ENCODE peak calls at places on chromosomes 13 and 19, in ten cellular contexts. P is hepatocyte, Q is astrocyte, L is IMR-90, M is HCT116, Y is fibroblast of lung, G is neural progenitor cell, U is HepG2, C is PC-3, S is mammary epithelial cell. D is an unnamed sample.

GRCh38 chr13:79566118-79566517 is 85.2 kb downstream of the NDFIP2 start:
- DNase-seq in Y (no peak), C (no peak), U (no peak), L (no peak), S (no peak), P (no peak), M (no peak), Q (no peak), G (no peak), D (no peak)

GRCh38 chr19:47021536-47022139 is 2.0 kb downstream of the NPAS1 start:
- DNase-seq in U (no peak), G (peak), M (no peak), C (no peak), Q (no peak), Y (no peak), S (no peak), L (no peak), P (peak), D (peak)

GRCh38 chr13:35675651-35676050 is 199.2 kb upstream of the MAB21L1 start:
- DNase-seq in S (no peak), U (no peak), Y (no peak), L (no peak), C (no peak), G (no peak), Q (no peak), M (no peak), P (no peak), D (no peak)

GRCh38 chr19:8486661-8487136 is 15.7 kb downstream of the PRAM1 start:
- DNase-seq in P (no peak), G (peak), U (no peak), M (no peak), S (no peak), L (no peak), Y (no peak), C (no peak), Q (no peak), D (no peak)

GRCh38 chr13:30463820-30464495 is 1.8 kb downstream of the HMGB1 start:
- DNase-seq in Q (peak), C (peak), Y (peak), S (peak), P (peak), M (no peak), U (peak), G (no peak), L (peak), D (no peak)

GRCh38 chr13:113452942-113453901 is at the start of gene ADPRHL1:
- DNase-seq in P (no peak), G (no peak), U (no peak), S (no peak), M (no peak), Q (no peak), L (no peak), C (no peak), Y (no peak), D (no peak)

GRCh38 chr13:105231579-105231978 is 1303.9 kb downstream of the EFNB2 start:
- DNase-seq in U (no peak), M (no peak), L (no peak), Q (no peak), P (no peak), G (no peak), C (no peak), Y (no peak), S (no peak), D (no peak)

GRCh38 chr19:14381689-14382474 is 638 bp downstream of the ADGRE5 start:
- DNase-seq in Q (no peak), U (no peak), C (peak), S (peak), G (no peak), L (peak), P (no peak), M (no peak), Y (peak), D (peak)

GRCh38 chr19:51467864-51468544 is 9.8 kb upstream of the SIGLEC8 start:
- DNase-seq in L (no peak), U (no peak), Q (no peak), C (no peak), Y (no peak), P (no peak), G (no peak), S (no peak), M (no peak), D (no peak)

GRCh38 chr13:33180009-33180804 is 105.3 kb downstream of the STARD13 start:
- DNase-seq in P (peak), G (no peak), Y (no peak), L (no peak), C (no peak), Q (no peak), M (no peak), S (no peak), U (peak), D (no peak)

GRCh38 chr13:98352226-98352625 is 175.2 kb upstream of the RNF113B start:
- DNase-seq in M (no peak), U (no peak), P (no peak), Q (no peak), S (no peak), C (no peak), Y (no peak), L (no peak), G (no peak), D (no peak)

GRCh38 chr19:46860846-46861690 is at the start of gene ARHGAP35:
- DNase-seq in S (no peak), P (peak), Y (no peak), M (no peak), G (no peak), Q (no peak), C (peak), U (no peak), L (no peak), D (no peak)

GRCh38 chr19:10412257-10412977 is 7.9 kb upstream of the PDE4A start:
- DNase-seq in L (no peak), P (no peak), G (no peak), Q (no peak), U (no peak), Y (no peak), C (no peak), S (no peak), M (no peak), D (no peak)

GRCh38 chr19:10230155-10230903 is 802 bp downstream of the S1PR2 start:
- DNase-seq in P (peak), M (no peak), U (no peak), S (no peak), G (peak), Q (no peak), C (no peak), Y (peak), L (peak), D (peak)

GRCh38 chr13:95745752-95746151 is 68.8 kb downstream of the DNAJC3 start:
- DNase-seq in P (peak), Q (no peak), L (no peak), Y (no peak), G (no peak), M (no peak), C (no peak), S (no peak), U (no peak), D (no peak)

GRCh38 chr13:113526466-113527220 is 36.1 kb upstream of the DCUN1D2 start:
- DNase-seq in M (no peak), S (no peak), U (no peak), C (no peak), Y (no peak), G (no peak), P (no peak), L (no peak), Q (no peak), D (no peak)

GRCh38 chr19:37466277-37466797 is 907 bp downstream of the ZNF569 start:
- DNase-seq in L (no peak), M (no peak), G (no peak), P (no peak), Q (no peak), S (no peak), Y (no peak), U (no peak), C (no peak), D (no peak)

GRCh38 chr13:51397262-51397933 is 55.4 kb downstream of the INTS6 start:
- DNase-seq in M (no peak), S (no peak), Q (peak), G (peak), C (no peak), Y (peak), L (peak), P (peak), U (no peak), D (peak)

GRCh38 chr13:109720758-109721184 is 65.6 kb downstream of the IRS2 start:
- DNase-seq in C (no peak), P (no peak), L (no peak), M (no peak), U (peak), G (no peak), Y (no peak), Q (no peak), S (no peak), D (no peak)

GRCh38 chr19:13817018-13817614 is 21.9 kb downstream of the ZSWIM4 start:
- DNase-seq in P (peak), U (no peak), C (no peak), S (no peak), Y (no peak), Q (no peak), L (no peak), G (peak), M (no peak), D (no peak)

GRCh38 chr19:1245468-1245867 is 2.9 kb upstream of the MIDN start:
- DNase-seq in P (no peak), Y (no peak), M (no peak), C (no peak), S (no peak), G (no peak), Q (no peak), L (no peak), U (no peak), D (no peak)

GRCh38 chr19:50728084-50728737 is 5.0 kb downstream of the CLEC11A start:
- DNase-seq in C (no peak), G (peak), U (peak), S (peak), Y (peak), M (no peak), L (peak), P (peak), Q (no peak), D (no peak)

GRCh38 chr13:33508060-33508459 is 222.5 kb upstream of the STARD13 start:
- DNase-seq in Q (no peak), L (no peak), C (no peak), Y (no peak), P (no peak), S (no peak), U (no peak), G (no peak), M (no peak), D (no peak)

GRCh38 chr19:53945441-53945840 is 17.3 kb upstream of the CACNG8 start:
- DNase-seq in M (peak), U (no peak), Q (peak), C (peak), L (peak), S (peak), Y (no peak), P (no peak), G (peak), D (no peak)

GRCh38 chr13:112756967-112757758 is 67.3 kb downstream of the ATP11A start:
- DNase-seq in S (no peak), U (peak), G (peak), L (no peak), C (no peak), M (no peak), Y (no peak), P (peak), Q (no peak), D (no peak)

GRCh38 chr19:30070970-30071632 is 129.1 kb downstream of the URI1 start:
- DNase-seq in U (no peak), S (no peak), C (no peak), G (no peak), Q (no peak), L (no peak), P (no peak), Y (no peak), M (no peak), D (no peak)

GRCh38 chr13:111398196-111398595 is 77.8 kb downstream of the TEX29 start:
- DNase-seq in P (no peak), Q (no peak), G (no peak), S (no peak), M (no peak), L (no peak), U (no peak), Y (no peak), C (no peak), D (no peak)

GRCh38 chr13:35888327-35888940 is 242.7 kb downstream of the DCLK1 start:
- DNase-seq in U (no peak), C (peak), L (peak), M (no peak), S (no peak), G (no peak), Q (peak), Y (peak), P (peak), D (no peak)

GRCh38 chr13:99997702-99998219 is 16.2 kb downstream of the ZIC2 start:
- DNase-seq in M (no peak), G (no peak), C (no peak), U (no peak), P (no peak), S (no peak), Q (no peak), L (no peak), Y (no peak), D (no peak)

GRCh38 chr13:72379581-72379980 is 347.8 kb downstream of the MZT1 start:
- DNase-seq in M (no peak), L (no peak), C (no peak), U (no peak), S (peak), Q (peak), G (no peak), Y (peak), P (no peak), D (no peak)

GRCh38 chr19:46919324-46919723 is 58.5 kb downstream of the ARHGAP35 start:
- DNase-seq in S (peak), M (no peak), Y (peak), G (no peak), L (peak), P (no peak), Q (peak), U (no peak), C (peak), D (no peak)

GRCh38 chr19:7978196-7978825 is 27.1 kb downstream of the ELAVL1 start:
- DNase-seq in C (peak), G (peak), L (peak), M (no peak), S (no peak), P (no peak), U (no peak), Y (no peak), Q (no peak), D (no peak)

GRCh38 chr19:46951236-46951986 is 68.2 kb upstream of the NPAS1 start:
- DNase-seq in L (peak), U (peak), P (peak), S (peak), M (peak), C (peak), Y (peak), G (no peak), Q (peak), D (no peak)

GRCh38 chr19:40604647-40605200 is 3.6 kb downstream of the LTBP4 start:
- DNase-seq in G (peak), C (peak), Y (no peak), P (peak), S (peak), M (no peak), L (no peak), Q (no peak), U (no peak), D (no peak)

DNA sequence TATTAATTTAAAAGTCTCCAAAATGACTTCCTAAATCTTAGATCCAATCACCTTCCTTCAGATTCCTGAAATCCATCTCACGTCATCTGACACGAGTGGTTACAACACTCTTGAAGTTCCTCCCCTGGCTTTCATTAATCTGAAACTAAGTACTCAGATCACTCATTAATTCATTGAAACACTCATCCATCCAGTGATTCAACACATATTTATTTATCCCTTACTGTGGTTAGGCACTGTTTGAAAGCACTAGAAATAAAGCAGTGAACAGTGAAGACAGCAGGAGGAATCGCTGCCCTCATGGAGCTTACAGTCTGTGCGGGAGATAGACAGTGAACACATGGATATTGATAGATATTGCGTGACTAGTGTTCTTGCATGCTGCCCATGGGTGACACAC is 472.4 kb downstream of the DCT start:
- DNase-seq in Y (no peak), S (no peak), G (no peak), Q (no peak), L (no peak), M (no peak), P (no peak), U (no peak), C (no peak), D (no peak)
- H2AFZ ChIP-seq in Y (no peak), S (no peak), G (no peak), Q (no peak), L (no peak), M (no peak), P (no peak), U (no peak), C (no peak), D (no peak)

DNA sequence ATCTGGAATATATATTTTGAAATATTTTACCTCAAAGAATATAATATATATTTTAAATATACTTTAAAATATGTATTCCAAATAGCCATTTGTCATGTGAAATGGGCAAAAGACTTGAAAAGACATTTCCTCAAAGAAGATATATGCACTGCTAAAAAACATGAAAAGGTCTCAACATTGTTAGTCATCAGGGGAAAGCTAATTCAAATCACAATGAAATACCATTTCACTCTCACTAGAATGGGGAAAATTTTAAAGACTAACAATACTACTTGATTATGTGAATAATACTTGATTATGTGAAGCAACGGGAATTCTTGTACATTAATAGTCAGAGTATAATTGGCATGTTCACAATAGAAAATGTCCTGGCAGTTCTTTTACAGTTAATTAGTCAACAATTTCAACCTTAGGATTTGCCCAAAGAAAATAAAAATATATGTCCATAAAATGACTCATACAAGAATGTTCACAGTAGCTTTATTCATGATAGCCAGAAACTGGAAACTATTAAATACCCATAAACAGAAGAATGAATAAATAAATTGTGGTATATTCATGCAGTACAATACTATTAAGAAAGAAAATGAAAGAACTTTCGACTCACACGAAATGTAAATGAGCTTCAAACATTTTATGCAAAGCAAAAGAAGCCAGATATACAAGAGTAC is 6.8 kb upstream of the KBTBD6 start:
- DNase-seq in C (peak), M (no peak), Y (peak), Q (peak), L (peak), P (no peak), G (no peak), S (peak), U (no peak), D (no peak)
- H3K4me2 ChIP-seq in C (peak), M (peak), Y (peak), Q (peak), L (peak), P (no peak), G (no peak), S (peak), U (no peak), D (no peak)

GRCh38 chr19:42295342-42295741 is 6.6 kb upstream of the PRR19 start:
- DNase-seq in S (no peak), M (no peak), Q (no peak), Y (no peak), P (no peak), L (no peak), C (no peak), G (no peak), U (no peak), D (no peak)

GRCh38 chr19:42295831-42296525 is 6.0 kb upstream of the PRR19 start:
- DNase-seq in Q (no peak), P (peak), U (peak), S (peak), M (peak), L (peak), Y (peak), G (peak), C (no peak), D (peak)

GRCh38 chr19:42293966-42294365 is 8.0 kb upstream of the PRR19 start:
- DNase-seq in U (no peak), Q (no peak), Y (no peak), C (no peak), S (no peak), P (no peak), M (no peak), L (no peak), G (no peak), D (no peak)

GRCh38 chr19:42293539-42293938 is 8.4 kb upstream of the PRR19 start:
- DNase-seq in U (no peak), S (no peak), C (no peak), Q (no peak), L (no peak), Y (no peak), M (no peak), P (no peak), G (peak), D (no peak)

GRCh38 chr19:42294471-42295137 is 7.3 kb upstream of the PRR19 start:
- DNase-seq in Q (no peak), U (no peak), L (no peak), M (no peak), P (no peak), G (no peak), Y (no peak), C (no peak), S (no peak), D (no peak)
- TF ChIP-seq CTCF in Q (no peak), U (no peak), L (no peak), M (no peak), P (no peak), G (no peak), Y (no peak), C (no peak), S (no peak), D (no peak)

GRCh38 chr13:41019578-41020347 is 647 bp upstream of the ELF1 start:
- DNase-seq in G (no peak), P (peak), U (peak), Q (no peak), Y (no peak), S (no peak), C (no peak), M (no peak), L (no peak), D (no peak)
- H2AFZ ChIP-seq in G (no peak), P (no peak), U (no peak), Q (no peak), Y (no peak), S (no peak), C (peak), M (no peak), L (no peak), D (no peak)

DNA sequence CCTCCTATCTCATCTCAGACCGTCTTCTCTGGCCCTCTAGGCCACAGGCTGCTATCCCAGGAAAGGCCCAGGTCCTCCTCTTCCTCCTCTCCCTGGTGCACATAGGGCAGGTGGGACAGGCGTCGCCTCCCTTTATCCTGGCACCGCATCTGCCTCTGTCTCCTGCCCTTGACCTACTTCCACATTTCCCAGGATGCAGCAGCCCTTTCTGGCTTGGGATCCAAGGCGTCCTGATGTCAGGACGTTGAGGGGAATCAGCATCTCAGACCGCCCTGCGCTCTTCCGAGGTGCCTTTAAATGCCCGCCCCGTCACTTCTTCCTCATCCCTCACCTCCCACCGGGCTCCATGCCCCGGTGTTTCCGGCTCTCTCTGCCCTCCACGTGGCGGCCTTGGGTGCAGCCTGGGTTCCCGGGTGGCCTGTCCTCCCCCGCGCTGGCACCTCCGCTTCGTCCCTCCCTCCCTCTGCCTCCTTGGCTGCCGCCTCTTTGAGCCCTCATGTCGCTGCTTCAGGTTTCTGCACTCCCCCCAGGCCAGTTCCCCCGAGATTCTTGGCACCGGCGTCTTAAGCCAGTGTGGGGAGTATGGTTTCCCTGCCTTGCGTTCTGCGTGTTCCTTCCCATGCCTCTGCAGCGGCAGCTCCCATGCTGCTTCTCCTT is 66.3 kb downstream of the KDM4B start:
- DNase-seq in L (no peak), S (no peak), U (no peak), Y (no peak), M (no peak), P (no peak), Q (no peak), G (no peak), C (no peak), D (no peak)
- H3K4me2 ChIP-seq in L (no peak), S (no peak), U (no peak), Y (no peak), M (no peak), P (no peak), Q (peak), G (no peak), C (no peak), D (no peak)